ENCODE peak calls at places on chromosomes 3 and 15, in five cellular contexts. One of them, this sample, is unnamed.

GRCh38 chr3:53159415-53160135 is 1.4 kb upstream of the PRKCD start:
- DNase-seq in GM12878: no peak
- DNase-seq in choroid plexus epithelial cell: no peak
- DNase-seq in Peyer's patch: peak; percentile 89
- DNase-seq in cardiac muscle cell: peak; percentile 47
- DNase-seq in this sample: no peak

GRCh38 chr3:150874666-150875219 is 30.5 kb downstream of the MINDY4B start:
- DNase-seq in choroid plexus epithelial cell: peak; percentile 14
- DNase-seq in GM12878: no peak
- DNase-seq in Peyer's patch: no peak
- DNase-seq in cardiac muscle cell: peak; percentile 21
- DNase-seq in this sample: no peak

GRCh38 chr3:114242947-114243346 is 5.6 kb upstream of the ZNF80 start:
- DNase-seq in choroid plexus epithelial cell: no peak
- DNase-seq in Peyer's patch: no peak
- DNase-seq in GM12878: peak; percentile 41
- DNase-seq in cardiac muscle cell: no peak
- DNase-seq in this sample: peak; percentile 66

GRCh38 chr3:173747427-173747826 is 349.9 kb downstream of the NLGN1 start:
- DNase-seq in choroid plexus epithelial cell: no peak
- DNase-seq in cardiac muscle cell: no peak
- DNase-seq in GM12878: no peak
- DNase-seq in Peyer's patch: no peak
- DNase-seq in this sample: no peak

GRCh38 chr3:138418556-138419206 is 15.7 kb upstream of the ESYT3 start:
- DNase-seq in Peyer's patch: no peak
- DNase-seq in choroid plexus epithelial cell: peak; percentile 61
- DNase-seq in GM12878: no peak
- DNase-seq in cardiac muscle cell: no peak
- DNase-seq in this sample: no peak

GRCh38 chr3:148815316-148815715 is 12.3 kb upstream of the CPB1 start:
- DNase-seq in cardiac muscle cell: no peak
- DNase-seq in Peyer's patch: no peak
- DNase-seq in choroid plexus epithelial cell: no peak
- DNase-seq in GM12878: no peak
- DNase-seq in this sample: no peak

GRCh38 chr3:59422312-59422711 is 372.5 kb upstream of the CFAP20DC start:
- DNase-seq in cardiac muscle cell: no peak
- DNase-seq in choroid plexus epithelial cell: peak; percentile 75
- DNase-seq in GM12878: no peak
- DNase-seq in Peyer's patch: no peak
- DNase-seq in this sample: peak; percentile 35

GRCh38 chr3:43872301-43872700 is 181.6 kb downstream of the ABHD5 start:
- DNase-seq in Peyer's patch: no peak
- DNase-seq in choroid plexus epithelial cell: peak; percentile 83
- DNase-seq in GM12878: no peak
- DNase-seq in cardiac muscle cell: peak; percentile 71
- DNase-seq in this sample: no peak

GRCh38 chr3:174862101-174862500 is 3.0 kb downstream of the NAALADL2 start:
- DNase-seq in Peyer's patch: no peak
- DNase-seq in GM12878: no peak
- DNase-seq in choroid plexus epithelial cell: peak; percentile 41
- DNase-seq in cardiac muscle cell: no peak
- DNase-seq in this sample: peak; percentile 9

GRCh38 chr3:114499986-114500385 is 206.2 kb downstream of the TIGIT start:
- DNase-seq in GM12878: peak; percentile 31
- DNase-seq in cardiac muscle cell: peak; percentile 61
- DNase-seq in Peyer's patch: no peak
- DNase-seq in choroid plexus epithelial cell: peak; percentile 79
- DNase-seq in this sample: peak; percentile 37

GRCh38 chr15:71114066-71114680 is 1.1 kb upstream of the THSD4 start:
- DNase-seq in choroid plexus epithelial cell: no peak
- DNase-seq in Peyer's patch: no peak
- DNase-seq in cardiac muscle cell: no peak
- DNase-seq in GM12878: no peak
- DNase-seq in this sample: no peak

GRCh38 chr3:18085429-18085828 is 339.7 kb downstream of the SATB1 start:
- DNase-seq in choroid plexus epithelial cell: no peak
- DNase-seq in GM12878: no peak
- DNase-seq in Peyer's patch: no peak
- DNase-seq in cardiac muscle cell: no peak
- DNase-seq in this sample: no peak

GRCh38 chr15:67504796-67505195 is 16.1 kb upstream of the C15orf61 start:
- DNase-seq in GM12878: no peak
- DNase-seq in choroid plexus epithelial cell: no peak
- DNase-seq in Peyer's patch: no peak
- DNase-seq in cardiac muscle cell: no peak
- DNase-seq in this sample: peak; percentile 7

GRCh38 chr15:48828906-48829305 is 18.0 kb upstream of the CEP152 start:
- DNase-seq in cardiac muscle cell: no peak
- DNase-seq in choroid plexus epithelial cell: no peak
- DNase-seq in Peyer's patch: no peak
- DNase-seq in GM12878: no peak
- DNase-seq in this sample: no peak

GRCh38 chr3:117735481-117736101 is 1026.0 kb downstream of the TUSC7 start:
- DNase-seq in cardiac muscle cell: no peak
- DNase-seq in choroid plexus epithelial cell: peak; percentile 75
- DNase-seq in Peyer's patch: no peak
- DNase-seq in GM12878: no peak
- DNase-seq in this sample: no peak

GRCh38 chr3:152937234-152937633 is 102.3 kb downstream of the P2RY1 start:
- DNase-seq in Peyer's patch: no peak
- DNase-seq in GM12878: no peak
- DNase-seq in choroid plexus epithelial cell: peak; percentile 14
- DNase-seq in cardiac muscle cell: peak; percentile 36
- DNase-seq in this sample: no peak

GRCh38 chr15:71185706-71186105 is 70.4 kb downstream of the THSD4 start:
- DNase-seq in cardiac muscle cell: no peak
- DNase-seq in Peyer's patch: no peak
- DNase-seq in choroid plexus epithelial cell: no peak
- DNase-seq in GM12878: no peak
- DNase-seq in this sample: no peak

GRCh38 chr3:118927449-118927848 is 107.2 kb downstream of the IGSF11 start:
- DNase-seq in cardiac muscle cell: no peak
- DNase-seq in GM12878: no peak
- DNase-seq in Peyer's patch: no peak
- DNase-seq in choroid plexus epithelial cell: no peak
- DNase-seq in this sample: no peak

GRCh38 chr3:84963137-84963536 is 4.3 kb downstream of the CADM2 start:
- DNase-seq in cardiac muscle cell: no peak
- DNase-seq in choroid plexus epithelial cell: no peak
- DNase-seq in Peyer's patch: no peak
- DNase-seq in GM12878: no peak
- DNase-seq in this sample: no peak

GRCh38 chr3:24471480-24471879 is 23.2 kb downstream of the THRB start:
- DNase-seq in Peyer's patch: no peak
- DNase-seq in choroid plexus epithelial cell: no peak
- DNase-seq in cardiac muscle cell: no peak
- DNase-seq in GM12878: no peak
- DNase-seq in this sample: no peak

GRCh38 chr15:97904196-97904572 is 56.3 kb upstream of the ARRDC4 start:
- DNase-seq in GM12878: no peak
- DNase-seq in cardiac muscle cell: peak; percentile 74
- DNase-seq in choroid plexus epithelial cell: peak; percentile 76
- DNase-seq in Peyer's patch: peak; percentile 83
- DNase-seq in this sample: no peak

GRCh38 chr15:66985653-66986052 is 79.7 kb upstream of the SMAD3 start:
- DNase-seq in GM12878: no peak
- DNase-seq in Peyer's patch: no peak
- DNase-seq in cardiac muscle cell: no peak
- DNase-seq in choroid plexus epithelial cell: no peak
- DNase-seq in this sample: no peak

GRCh38 chr3:29324180-29324651 is 43.3 kb downstream of the RBMS3 start:
- DNase-seq in cardiac muscle cell: peak; percentile 61
- DNase-seq in Peyer's patch: no peak
- DNase-seq in GM12878: peak; percentile 84
- DNase-seq in choroid plexus epithelial cell: peak; percentile 84
- DNase-seq in this sample: peak; percentile 85
- H3K4me3 ChIP-seq in cardiac muscle cell: no peak overlapping the region
- H3K4me3 ChIP-seq in Peyer's patch: no peak overlapping the region
- H3K4me3 ChIP-seq in GM12878: no peak overlapping the region
- H3K4me3 ChIP-seq in choroid plexus epithelial cell: peak overlapping the region; percentile 39
- H3K4me3 ChIP-seq in this sample: peak overlapping the region; percentile 5

DNA sequence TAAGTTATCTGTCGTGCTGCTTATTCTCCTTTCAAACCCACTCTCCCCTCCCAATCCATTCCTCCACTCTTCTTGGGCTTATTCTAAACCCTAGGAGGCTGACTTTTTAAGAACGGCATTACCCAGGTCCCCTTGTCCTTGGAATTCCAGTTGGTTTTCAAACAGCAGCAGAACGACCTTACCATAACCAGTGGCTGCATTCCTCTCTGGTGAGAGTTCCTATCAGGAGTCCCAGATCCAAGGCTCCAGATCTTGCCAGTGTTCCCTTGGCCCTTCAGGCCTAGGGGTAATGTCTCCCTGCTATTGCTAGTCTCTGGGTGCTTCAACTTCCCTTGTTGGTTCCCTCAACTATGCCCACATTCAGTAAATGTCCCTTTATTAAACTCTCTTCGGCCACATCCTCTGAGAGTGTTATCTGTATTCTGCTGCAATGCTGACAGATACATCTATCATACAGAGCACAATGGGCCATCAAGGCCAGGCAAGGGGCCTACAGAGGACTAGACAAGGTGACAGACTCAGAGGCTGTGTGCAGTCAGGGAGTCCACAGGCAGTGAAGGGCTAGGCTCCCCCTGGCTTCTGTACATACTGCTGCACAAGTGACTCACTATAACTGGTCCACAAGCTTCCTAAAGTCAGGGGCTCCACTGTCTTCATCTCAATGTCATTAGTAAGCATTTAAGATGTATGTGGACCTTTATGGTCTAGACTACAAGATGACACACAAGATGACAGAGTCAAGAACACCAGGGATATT is 10.1 kb downstream of the LYSMD2 start:
- DNase-seq in cardiac muscle cell: peak; percentile 21
- DNase-seq in choroid plexus epithelial cell: peak; percentile 30
- DNase-seq in Peyer's patch: no peak
- DNase-seq in GM12878: no peak
- DNase-seq in this sample: peak; percentile 49
- TF ChIP-seq CTCF in cardiac muscle cell: peak; percentile 17
- TF ChIP-seq CTCF in choroid plexus epithelial cell: peak; percentile 56
- TF ChIP-seq CTCF in Peyer's patch: no peak
- TF ChIP-seq CTCF in GM12878: peak; percentile 42
- TF ChIP-seq CTCF in this sample: peak; percentile 23

GRCh38 chr3:181699171-181699903 is 12.4 kb upstream of the SOX2 start:
- DNase-seq in Peyer's patch: no peak
- DNase-seq in cardiac muscle cell: no peak
- DNase-seq in GM12878: no peak
- DNase-seq in choroid plexus epithelial cell: no peak
- DNase-seq in this sample: no peak

GRCh38 chr3:181698263-181698944 is 13.3 kb upstream of the SOX2 start:
- DNase-seq in cardiac muscle cell: no peak
- DNase-seq in GM12878: no peak
- DNase-seq in choroid plexus epithelial cell: no peak
- DNase-seq in Peyer's patch: no peak
- DNase-seq in this sample: no peak

GRCh38 chr3:181703701-181704420 is 7.9 kb upstream of the SOX2 start:
- DNase-seq in GM12878: no peak
- DNase-seq in choroid plexus epithelial cell: no peak
- DNase-seq in Peyer's patch: no peak
- DNase-seq in cardiac muscle cell: no peak
- DNase-seq in this sample: no peak

GRCh38 chr3:181696641-181697230 is 15.0 kb upstream of the SOX2 start:
- DNase-seq in GM12878: no peak
- DNase-seq in choroid plexus epithelial cell: no peak
- DNase-seq in Peyer's patch: no peak
- DNase-seq in cardiac muscle cell: no peak
- DNase-seq in this sample: no peak

DNA sequence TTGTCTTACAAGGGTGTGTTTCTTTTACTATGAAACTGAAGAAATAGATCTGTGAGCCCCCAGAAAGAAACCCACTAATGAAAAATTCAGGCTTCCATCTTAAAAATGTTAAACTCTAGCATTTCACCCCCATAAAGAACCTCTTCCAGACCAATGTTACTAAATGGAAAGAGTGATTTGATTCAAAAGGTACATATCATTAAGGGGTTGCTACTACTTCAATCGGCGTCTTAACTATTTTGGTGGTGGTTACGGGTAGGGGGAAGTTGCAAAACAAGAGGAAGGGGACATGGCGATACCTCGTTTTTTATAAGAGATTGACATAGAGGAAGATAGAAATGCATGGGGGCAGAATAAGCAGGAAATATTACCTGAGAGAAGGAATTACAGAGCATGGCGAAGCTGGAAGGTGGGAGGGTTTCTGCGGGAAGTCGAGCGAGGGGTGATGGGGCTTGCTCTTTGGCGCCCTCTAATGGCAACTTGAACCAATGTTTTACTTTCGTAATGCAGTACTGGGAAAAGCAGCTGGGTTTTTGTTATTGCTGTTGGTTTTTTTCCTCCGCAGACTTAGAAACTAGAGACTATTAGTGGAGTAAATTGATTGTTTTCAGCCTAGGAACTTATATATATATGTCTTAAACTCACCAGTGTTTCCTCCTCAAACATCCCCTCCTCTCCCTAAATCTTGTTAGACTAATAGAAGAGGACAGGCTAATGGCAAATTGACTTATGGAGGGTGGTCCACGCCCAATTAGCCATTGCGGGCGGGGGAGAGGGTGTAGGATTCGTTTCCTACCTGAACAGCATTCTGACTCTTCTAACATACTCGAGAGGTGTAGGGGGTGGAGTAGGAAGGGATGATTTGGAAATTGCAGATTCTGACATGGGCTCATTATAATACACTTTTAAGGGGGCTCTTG is 11.3 kb upstream of the SOX2 start:
- DNase-seq in Peyer's patch: no peak
- DNase-seq in choroid plexus epithelial cell: peak; percentile 77
- DNase-seq in cardiac muscle cell: peak; percentile 81
- DNase-seq in GM12878: peak; percentile 21
- DNase-seq in this sample: peak; percentile 76
- H3K4me3 ChIP-seq in Peyer's patch: no peak overlapping the region
- H3K4me3 ChIP-seq in choroid plexus epithelial cell: no peak overlapping the region
- H3K4me3 ChIP-seq in cardiac muscle cell: no peak overlapping the region
- H3K4me3 ChIP-seq in GM12878: no peak overlapping the region
- H3K4me3 ChIP-seq in this sample: peak overlapping the region; percentile 23

DNA sequence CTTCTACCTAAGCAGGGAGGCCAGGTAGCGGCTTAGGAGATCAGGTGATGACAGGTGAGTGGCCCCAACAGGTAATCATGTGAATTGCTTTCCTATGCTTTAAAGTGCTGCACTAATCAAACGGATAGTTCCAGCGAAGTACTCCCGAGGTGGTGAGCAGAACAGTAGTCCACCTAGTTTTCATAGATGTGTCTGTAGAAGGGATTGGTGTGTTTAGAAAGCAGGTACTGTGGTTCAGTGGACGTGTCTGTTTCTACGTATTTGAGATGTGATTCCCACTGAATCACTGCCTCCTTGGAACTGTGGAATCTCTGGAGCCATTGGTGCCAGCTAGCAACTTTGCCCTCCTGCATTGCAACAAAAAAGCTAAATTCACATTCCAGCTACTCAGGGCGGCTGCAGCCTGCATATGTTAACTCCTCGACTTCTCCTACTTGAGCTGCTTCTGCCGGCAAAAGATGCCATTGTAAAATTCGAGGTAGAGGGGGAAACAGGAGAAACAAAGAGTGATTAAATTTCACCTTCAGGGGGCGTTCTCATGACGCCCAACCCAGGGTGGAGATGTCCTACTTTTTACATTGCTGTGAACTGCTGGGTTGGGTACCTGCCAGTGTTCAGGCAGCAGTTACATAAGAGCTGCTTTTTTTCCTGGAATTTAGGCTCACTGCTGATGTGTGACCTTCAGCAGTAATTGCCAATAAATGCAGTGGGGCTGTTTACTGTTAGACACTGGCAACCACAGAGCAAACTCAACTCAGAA is 227.3 kb downstream of the ITPR1 start:
- DNase-seq in GM12878: no peak
- DNase-seq in Peyer's patch: no peak
- DNase-seq in cardiac muscle cell: peak; percentile 88
- DNase-seq in choroid plexus epithelial cell: peak; percentile 96
- DNase-seq in this sample: peak; percentile 48
- TF ChIP-seq CTCF in GM12878: peak; percentile 56
- TF ChIP-seq CTCF in Peyer's patch: no peak
- TF ChIP-seq CTCF in cardiac muscle cell: peak; percentile 48
- TF ChIP-seq CTCF in choroid plexus epithelial cell: peak; percentile 61
- TF ChIP-seq CTCF in this sample: peak; percentile 25